ENCODE peak calls at places on chromosomes 12 and 14, in nine cellular contexts. Y is stomach; Z is cardiac muscle cell; G is AG04450; X is left ventricle myocardium inferior; Q is A549; U is lower lobe of right lung; M is mucosa of descending colon; D is CD8-positive, alpha-beta T cell. W is an unnamed sample.

GRCh38 chr14:76386922-76387782 is 11.2 kb downstream of the ESRRB start:
- DNase-seq in Y (peak; percentile 65), Z (peak; percentile 82), G (peak; percentile 11), X (peak; percentile 47), Q (peak; percentile 61), U (peak; percentile 59), M (peak; percentile 67), D (peak; percentile 18), W (peak; percentile 76)

GRCh38 chr14:59360923-59361794 is 104.0 kb downstream of the GPR135 start:
- DNase-seq in Y (peak; percentile 59), Z (no peak), G (peak; percentile 38), X (peak; percentile 80), Q (peak; percentile 90), U (peak; percentile 77), M (peak; percentile 63), D (no peak), W (peak; percentile 96)

GRCh38 chr12:2179953-2180736 is 127.4 kb downstream of the CACNA1C start:
- DNase-seq in Y (peak; percentile 34), Z (no peak), G (peak; percentile 85), X (peak; percentile 67), Q (peak; percentile 12), U (no peak), M (peak; percentile 33), D (no peak), W (peak; percentile 83)

GRCh38 chr12:74514098-74514872 is 23.4 kb upstream of the ATXN7L3B start:
- DNase-seq in Y (no peak), Z (no peak), G (no peak), X (no peak), Q (no peak), U (no peak), M (no peak), D (no peak), W (no peak)

GRCh38 chr14:68476212-68476964 is 316.5 kb downstream of the ZFP36L1 start:
- DNase-seq in Y (no peak), Z (no peak), G (peak; percentile 49), X (peak; percentile 42), Q (peak; percentile 51), U (peak; percentile 72), M (peak; percentile 39), D (no peak), W (peak; percentile 98)

GRCh38 chr12:25107920-25108319 is 87.0 kb downstream of the DNAI7 start:
- DNase-seq in Y (no peak), Z (no peak), G (no peak), X (no peak), Q (no peak), U (no peak), M (no peak), D (no peak), W (no peak)

GRCh38 chr14:35384386-35385041 is 20.0 kb downstream of the NFKBIA start:
- DNase-seq in Y (no peak), Z (no peak), G (peak; percentile 91), X (peak; percentile 65), Q (peak; percentile 80), U (no peak), M (peak; percentile 65), D (no peak), W (peak; percentile 98)

GRCh38 chr14:23704890-23705289 is 68.7 kb downstream of the DHRS2 start:
- DNase-seq in Y (no peak), Z (peak; percentile 21), G (no peak), X (no peak), Q (peak; percentile 30), U (no peak), M (no peak), D (no peak), W (peak; percentile 5)

GRCh38 chr14:51661504-51661903 is 9.8 kb downstream of the FRMD6 start:
- DNase-seq in Y (no peak), Z (no peak), G (no peak), X (no peak), Q (no peak), U (no peak), M (no peak), D (no peak), W (no peak)

GRCh38 chr12:102567031-102567985 is 86.9 kb upstream of the IGF1 start:
- DNase-seq in Y (no peak), Z (no peak), G (peak; percentile 21), X (no peak), Q (peak; percentile 83), U (no peak), M (no peak), D (no peak), W (peak; percentile 85)

GRCh38 chr14:45698462-45699134 is 445.6 kb upstream of the MIS18BP1 start:
- DNase-seq in Y (peak; percentile 49), Z (peak; percentile 65), G (no peak), X (no peak), Q (no peak), U (no peak), M (peak; percentile 72), D (no peak), W (peak; percentile 24)

GRCh38 chr14:36222952-36223468 is 46.5 kb upstream of the PTCSC3 start:
- DNase-seq in Y (no peak), Z (no peak), G (no peak), X (no peak), Q (no peak), U (no peak), M (no peak), D (no peak), W (no peak)

GRCh38 chr12:3777206-3777809 is 24.4 kb upstream of the CRACR2A start:
- DNase-seq in Y (no peak), Z (peak; percentile 56), G (peak; percentile 10), X (no peak), Q (peak; percentile 46), U (no peak), M (peak; percentile 70), D (no peak), W (peak; percentile 74)

GRCh38 chr12:120229071-120229582 is 28.2 kb upstream of the RPLP0 start:
- DNase-seq in Y (no peak), Z (peak; percentile 76), G (no peak), X (no peak), Q (peak; percentile 75), U (no peak), M (peak; percentile 55), D (no peak), W (peak; percentile 48)

GRCh38 chr12:120229583-120230325 is 28.8 kb upstream of the RPLP0 start:
- DNase-seq in Y (no peak), Z (no peak), G (no peak), X (no peak), Q (peak; percentile 62), U (peak; percentile 54), M (peak; percentile 64), D (no peak), W (peak; percentile 59)

GRCh38 chr12:120227233-120228040 is 26.5 kb upstream of the RPLP0 start:
- DNase-seq in Y (no peak), Z (no peak), G (no peak), X (no peak), Q (no peak), U (no peak), M (no peak), D (no peak), W (no peak)

GRCh38 chr12:120228291-120229070 is 27.6 kb upstream of the RPLP0 start:
- DNase-seq in Y (peak; percentile 90), Z (peak; percentile 88), G (peak; percentile 61), X (peak; percentile 87), Q (peak; percentile 88), U (peak; percentile 88), M (peak; percentile 93), D (peak; percentile 73), W (peak; percentile 88)

DNA sequence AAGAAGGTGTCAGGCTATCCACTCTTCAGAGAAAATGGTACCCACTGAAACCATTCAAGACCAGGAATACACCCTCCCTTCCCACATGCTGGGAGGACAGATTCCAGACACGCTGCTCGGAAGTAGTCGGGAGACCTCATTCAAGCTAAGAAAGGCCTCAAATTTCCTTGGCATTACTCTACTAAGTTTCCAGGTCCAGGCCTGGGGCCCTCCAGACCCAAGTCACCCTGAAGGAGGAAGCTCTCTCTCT is 27.1 kb upstream of the RPLP0 start:
- DNase-seq in Y (no peak), Z (no peak), G (no peak), X (no peak), Q (no peak), U (no peak), M (no peak), D (no peak), W (no peak)
- H3K4me3 ChIP-seq in Y (peak overlapping the region; percentile 28), Z (no peak overlapping the region), G (no peak overlapping the region), X (peak overlapping the region; percentile 47), Q (no peak overlapping the region), U (peak overlapping the region; percentile 33), M (no peak overlapping the region), D (peak overlapping the region; percentile 30), W (no peak overlapping the region)

GRCh38 chr12:127964717-127965116 is 302.3 kb upstream of the TMEM132C start:
- DNase-seq in Y (no peak), Z (no peak), G (no peak), X (no peak), Q (peak; percentile 18), U (no peak), M (peak; percentile 55), D (no peak), W (peak; percentile 35)
- TF ChIP-seq CTCF in Y (no peak), Z (no peak), G (no peak), X (peak; percentile 27), Q (no peak), U (no peak), M (no peak), D (no peak), W (peak; percentile 34)

GRCh38 chr12:117583677-117584076 is 222.3 kb upstream of the NOS1 start:
- DNase-seq in Y (no peak), Z (no peak), G (no peak), X (no peak), Q (no peak), U (no peak), M (no peak), D (no peak), W (no peak)
- H3K4me3 ChIP-seq in Y (no peak overlapping the region), Z (no peak overlapping the region), G (no peak overlapping the region), X (no peak overlapping the region), Q (no peak overlapping the region), U (no peak overlapping the region), M (no peak overlapping the region), D (no peak overlapping the region), W (no peak overlapping the region)

DNA sequence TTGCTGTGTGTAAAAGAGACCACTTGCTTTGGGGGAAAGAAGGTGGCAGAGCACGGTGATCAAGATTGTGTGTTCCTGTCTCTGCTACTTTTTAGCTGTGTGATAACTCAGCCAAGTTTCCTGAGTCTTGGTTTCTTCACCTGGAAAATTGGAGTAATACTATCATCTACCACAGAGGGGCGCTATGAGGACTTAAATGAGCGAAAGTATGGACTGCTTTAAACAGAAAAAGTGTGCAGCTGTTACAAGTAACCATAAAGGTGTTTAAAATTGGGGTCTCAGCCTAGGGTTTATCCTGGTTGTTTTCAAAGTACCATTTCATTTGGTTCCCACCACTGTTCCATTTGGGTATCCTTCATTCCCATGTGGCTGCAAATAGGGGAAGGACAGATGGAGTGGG is 65.9 kb upstream of the WSCD2 start:
- DNase-seq in Y (no peak), Z (peak; percentile 38), G (no peak), X (no peak), Q (peak; percentile 6), U (no peak), M (no peak), D (no peak), W (peak; percentile 46)
- TF ChIP-seq CTCF in Y (no peak), Z (peak; percentile 28), G (peak; percentile 12), X (peak; percentile 33), Q (no peak), U (no peak), M (no peak), D (no peak), W (peak; percentile 40)

W was measured in choroid plexus epithelial cell.